ENCODE peak calls at places on chromosomes 13 and 19, in seven cellular contexts. A is dorsolateral prefrontal cortex, C is upper lobe of right lung, W is body of pancreas, Z is fibroblast of villous mesenchyme, N is DND-41, M is foreskin fibroblast. G is an unnamed sample.

GRCh38 chr13:24264976-24265375 is 44.4 kb upstream of the C1QTNF9 start:
- DNase-seq in A (no peak), C (peak), W (no peak), Z (no peak), N (peak), M (no peak), G (no peak)

GRCh38 chr13:33167521-33167920 is 118.0 kb downstream of the STARD13 start:
- DNase-seq in A (no peak), C (no peak), W (no peak), Z (no peak), N (no peak), M (no peak), G (no peak)

GRCh38 chr19:18190278-18190677 is 2.7 kb upstream of the MPV17L2 start:
- DNase-seq in A (no peak), C (no peak), W (no peak), Z (no peak), N (no peak), M (no peak), G (no peak)

GRCh38 chr13:19185086-19185864 is 3.7 kb upstream of the TUBA3C start:
- DNase-seq in A (no peak), C (no peak), W (no peak), Z (no peak), N (no peak), M (no peak), G (no peak)

GRCh38 chr13:35345992-35346391 is 130.5 kb downstream of the MAB21L1 start:
- DNase-seq in A (no peak), C (no peak), W (no peak), Z (no peak), N (no peak), M (no peak), G (no peak)

GRCh38 chr13:99859178-99860177 is 112.1 kb downstream of the ZIC5 start:
- DNase-seq in A (no peak), C (no peak), W (no peak), Z (no peak), N (no peak), M (no peak), G (no peak)

GRCh38 chr19:29620931-29621351 is 14.9 kb downstream of the POP4 start:
- DNase-seq in A (no peak), C (no peak), W (no peak), Z (no peak), N (peak), M (no peak), G (no peak)

GRCh38 chr13:34346626-34347025 is 528.7 kb downstream of the RFC3 start:
- DNase-seq in A (no peak), C (no peak), W (no peak), Z (no peak), N (no peak), M (peak), G (no peak)

GRCh38 chr13:23279321-23279720 is 98.5 kb downstream of the SGCG start:
- DNase-seq in A (no peak), C (no peak), W (no peak), Z (peak), N (no peak), M (no peak), G (no peak)

GRCh38 chr19:55370305-55370988 is at the start of gene IL11:
- DNase-seq in A (no peak), C (no peak), W (no peak), Z (peak), N (no peak), M (peak), G (no peak)

GRCh38 chr13:24511824-24512207 is 762 bp downstream of the PARP4 start:
- DNase-seq in A (no peak), C (no peak), W (no peak), Z (no peak), N (no peak), M (no peak), G (no peak)

GRCh38 chr19:45809643-45810159 is 5.4 kb downstream of the RSPH6A start:
- DNase-seq in A (no peak), C (no peak), W (no peak), Z (peak), N (peak), M (peak), G (no peak)

GRCh38 chr19:18388328-18389094 is 2.6 kb downstream of the GDF15 start:
- DNase-seq in A (peak), C (peak), W (peak), Z (peak), N (peak), M (peak), G (peak)

GRCh38 chr19:51573331-51573730 is 2.2 kb downstream of the ZNF175 start:
- DNase-seq in A (no peak), C (no peak), W (no peak), Z (no peak), N (no peak), M (no peak), G (no peak)

GRCh38 chr13:22665531-22665930 is 515.2 kb upstream of the SGCG start:
- DNase-seq in A (no peak), C (no peak), W (no peak), Z (no peak), N (no peak), M (no peak), G (no peak)

GRCh38 chr19:3775831-3776230 is 3.8 kb upstream of the RAX2 start:
- DNase-seq in A (no peak), C (no peak), W (no peak), Z (no peak), N (no peak), M (no peak), G (no peak)

GRCh38 chr19:38718747-38719543 is 25.3 kb downstream of the CAPN12 start:
- DNase-seq in A (peak), C (peak), W (peak), Z (peak), N (no peak), M (peak), G (no peak)

GRCh38 chr19:55230329-55230728 is 1.8 kb upstream of the TMEM86B start:
- DNase-seq in A (no peak), C (no peak), W (no peak), Z (no peak), N (no peak), M (no peak), G (no peak)

GRCh38 chr13:43473437-43473836 is 313.3 kb downstream of the ENOX1 start:
- DNase-seq in A (no peak), C (no peak), W (no peak), Z (peak), N (no peak), M (peak), G (no peak)

GRCh38 chr19:39951065-39951650 is 16.7 kb upstream of the FCGBP start:
- DNase-seq in A (no peak), C (no peak), W (no peak), Z (no peak), N (peak), M (no peak), G (no peak)

GRCh38 chr13:33999830-34000605 is 182.1 kb downstream of the RFC3 start:
- DNase-seq in A (no peak), C (no peak), W (no peak), Z (no peak), N (no peak), M (peak), G (no peak)

GRCh38 chr19:28424041-28424440 is 788.9 kb downstream of the UQCRFS1 start:
- DNase-seq in A (no peak), C (no peak), W (no peak), Z (no peak), N (no peak), M (no peak), G (no peak)

GRCh38 chr13:99442273-99442895 is 58.9 kb upstream of the TM9SF2 start:
- DNase-seq in A (peak), C (no peak), W (peak), Z (peak), N (peak), M (peak), G (peak)

GRCh38 chr13:31174018-31174417 is 12.3 kb upstream of the HSPH1 start:
- DNase-seq in A (no peak), C (no peak), W (no peak), Z (peak), N (no peak), M (no peak), G (no peak)

GRCh38 chr13:43127103-43127817 is 103.9 kb downstream of the DNAJC15 start:
- DNase-seq in A (no peak), C (no peak), W (no peak), Z (no peak), N (no peak), M (no peak), G (no peak)

DNA sequence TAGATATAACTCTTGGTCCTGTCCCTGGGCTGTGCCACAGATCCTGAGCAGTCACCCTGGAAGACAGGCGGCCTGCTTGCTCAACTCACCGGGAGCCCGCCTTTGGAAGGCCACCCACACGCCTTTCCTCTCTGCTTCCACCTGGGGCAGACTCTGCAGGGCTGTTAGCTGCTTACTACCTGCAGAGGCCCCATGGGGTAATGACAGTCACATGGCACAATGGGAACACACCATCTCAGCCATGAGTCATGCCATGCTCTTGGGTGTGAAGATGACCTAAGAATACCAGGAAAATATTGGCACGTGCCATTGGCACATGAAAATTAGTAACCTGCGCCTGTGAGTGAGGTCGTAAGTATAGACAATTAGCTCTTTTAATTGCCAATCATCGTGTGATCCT is 108.6 kb downstream of the COL4A2 start:
- DNase-seq in A (no peak), C (no peak), W (no peak), Z (no peak), N (no peak), M (peak), G (no peak)
- TF ChIP-seq CTCF in A (no peak), C (no peak), W (no peak), Z (no peak), N (no peak), M (no peak), G (no peak)

GRCh38 chr13:28273919-28274318 is 135.6 kb downstream of the PAN3 start:
- DNase-seq in A (no peak), C (no peak), W (no peak), Z (no peak), N (peak), M (no peak), G (no peak)
- TF ChIP-seq CTCF in A (no peak), C (no peak), W (no peak), Z (no peak), N (peak), M (no peak), G (no peak)

DNA sequence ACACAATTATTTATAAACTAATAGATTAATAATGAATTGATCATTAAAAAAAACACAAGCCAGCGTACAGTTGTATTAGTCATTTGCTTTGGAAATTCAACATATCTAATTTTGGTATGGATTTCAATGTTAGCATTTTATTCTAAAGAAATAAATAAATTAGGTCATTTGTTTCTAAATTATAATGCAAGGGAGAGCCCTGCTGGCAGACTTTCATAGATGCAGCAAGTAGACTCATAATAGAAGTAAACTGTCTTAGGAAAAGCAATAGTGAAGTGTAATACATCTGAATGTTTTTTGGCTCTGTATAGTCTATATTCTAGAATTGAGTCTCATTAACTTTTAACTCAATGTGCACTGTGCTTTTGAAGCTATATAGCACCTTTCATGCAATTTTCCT is 982.4 kb upstream of the MIR17HG start:
- DNase-seq in A (no peak), C (no peak), W (no peak), Z (peak), N (no peak), M (no peak), G (no peak)
- TF ChIP-seq CTCF in A (peak), C (no peak), W (no peak), Z (peak), N (no peak), M (peak), G (no peak)

DNA sequence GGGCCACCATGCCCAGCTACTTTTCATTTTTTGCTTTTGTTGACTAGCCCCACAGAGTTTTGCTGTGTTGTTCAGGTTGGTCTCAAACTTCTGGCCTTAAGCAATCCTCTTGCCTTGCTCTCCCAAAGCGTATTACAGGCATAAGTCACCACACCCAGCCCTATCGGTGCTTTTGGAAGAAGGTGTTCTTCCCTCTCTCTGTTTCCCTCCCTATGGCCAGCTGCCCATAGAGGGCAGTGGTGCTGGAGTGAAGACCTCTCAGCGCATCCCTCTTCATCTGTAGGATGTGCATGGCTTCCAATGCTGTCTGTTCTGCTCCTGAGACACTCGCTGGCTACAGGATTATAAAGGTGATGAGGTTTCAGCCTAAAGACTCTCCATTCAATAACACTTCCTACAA is 1.3 kb upstream of the CD22 start:
- DNase-seq in A (no peak), C (no peak), W (no peak), Z (no peak), N (no peak), M (no peak), G (no peak)
- TF ChIP-seq CTCF in A (no peak), C (no peak), W (no peak), Z (peak), N (peak), M (peak), G (peak)

GRCh38 chr13:102198418-102199322 is 203.2 kb downstream of the FGF14 start:
- DNase-seq in A (no peak), C (no peak), W (no peak), Z (peak), N (no peak), M (peak), G (no peak)

GRCh38 chr13:102195566-102196462 is 206.0 kb downstream of the FGF14 start:
- DNase-seq in A (no peak), C (no peak), W (no peak), Z (no peak), N (no peak), M (peak), G (no peak)

GRCh38 chr13:102191951-102192461 is 209.8 kb downstream of the FGF14 start:
- DNase-seq in A (no peak), C (no peak), W (no peak), Z (peak), N (no peak), M (peak), G (no peak)

GRCh38 chr13:102197193-102197592 is 204.7 kb downstream of the FGF14 start:
- DNase-seq in A (no peak), C (no peak), W (no peak), Z (no peak), N (no peak), M (peak), G (no peak)
- TF ChIP-seq CTCF in A (no peak), C (peak), W (peak), Z (peak), N (peak), M (peak), G (no peak)

GRCh38 chr13:60384911-60385310 is 12.1 kb upstream of the TDRD3 start:
- DNase-seq in A (no peak), C (no peak), W (no peak), Z (no peak), N (no peak), M (no peak), G (no peak)

GRCh38 chr13:60379837-60380236 is 17.2 kb upstream of the TDRD3 start:
- DNase-seq in A (no peak), C (no peak), W (no peak), Z (no peak), N (no peak), M (no peak), G (no peak)
- TF ChIP-seq CTCF in A (no peak), C (no peak), W (no peak), Z (peak), N (no peak), M (peak), G (no peak)

GRCh38 chr19:42024622-42025111 is 30.6 kb upstream of the ATP1A3 start:
- DNase-seq in A (no peak), C (no peak), W (no peak), Z (peak), N (no peak), M (peak), G (no peak)

GRCh38 chr19:42030605-42031004 is 36.6 kb upstream of the ATP1A3 start:
- DNase-seq in A (no peak), C (no peak), W (no peak), Z (no peak), N (no peak), M (no peak), G (no peak)

GRCh38 chr19:42023943-42024260 is 29.9 kb upstream of the ATP1A3 start:
- DNase-seq in A (no peak), C (no peak), W (no peak), Z (no peak), N (no peak), M (no peak), G (no peak)

GRCh38 chr19:42032428-42032827 is 37.6 kb downstream of the GRIK5 start:
- DNase-seq in A (no peak), C (no peak), W (no peak), Z (no peak), N (no peak), M (no peak), G (no peak)

GRCh38 chr19:42028304-42029216 is 34.5 kb upstream of the ATP1A3 start:
- DNase-seq in A (no peak), C (no peak), W (no peak), Z (no peak), N (peak), M (no peak), G (no peak)
- TF ChIP-seq CTCF in A (peak), C (peak), W (no peak), Z (peak), N (peak), M (peak), G (peak)

GRCh38 chr13:75566658-75567057 is 17.1 kb downstream of the UCHL3 start:
- DNase-seq in A (no peak), C (no peak), W (no peak), Z (peak), N (no peak), M (peak), G (no peak)
- TF ChIP-seq CTCF in A (peak), C (peak), W (peak), Z (peak), N (peak), M (peak), G (peak)